ENCODE peak calls at places on chromosome 4, in five cellular contexts. M is IMR-90, K is trophoblast cell, C is H9, V is mesenchymal stem cell. X is an unnamed sample.
A peak's percentile ranks its signal among the peaks of the same experiment; 100 is the strongest.

GRCh38 chr4:146342600-146343192 is 128.4 kb downstream of the REELD1 start:
- DNase-seq in C (no peak), M (peak; percentile 47), K (peak; percentile 82), V (peak; percentile 40), X (no peak)

GRCh38 chr4:130563185-130563890 is 1467.4 kb downstream of the C4orf33 start:
- DNase-seq in C (peak; percentile 81), M (peak; percentile 72), V (peak; percentile 78), K (peak; percentile 46), X (peak; percentile 52)

GRCh38 chr4:128159967-128160366 is 98.9 kb downstream of the LARP1B start:
- DNase-seq in M (peak; percentile 97), V (peak; percentile 91), C (no peak), K (no peak), X (no peak)

GRCh38 chr4:87677731-87678130 is 27.7 kb downstream of the DMP1 start:
- DNase-seq in M (no peak), C (no peak), K (no peak), V (no peak), X (no peak)

GRCh38 chr4:41334182-41334581 is 77.5 kb downstream of the UCHL1 start:
- DNase-seq in M (no peak), K (peak; percentile 95), V (no peak), C (no peak), X (no peak)

GRCh38 chr4:176818531-176818930 is 25.8 kb upstream of the VEGFC start:
- DNase-seq in M (peak; percentile 22), V (no peak), K (no peak), C (no peak), X (no peak)

GRCh38 chr4:2354127-2354526 is 64.3 kb downstream of the ZFYVE28 start:
- DNase-seq in K (no peak), C (peak; percentile 40), M (no peak), V (no peak), X (no peak)

GRCh38 chr4:88054909-88055308 is 47.5 kb downstream of the PKD2 start:
- DNase-seq in K (peak; percentile 82), M (peak; percentile 72), V (peak; percentile 69), C (peak; percentile 60), X (peak; percentile 24)

GRCh38 chr4:12534684-12535083 is 949.5 kb downstream of the RAB28 start:
- DNase-seq in V (no peak), K (no peak), M (no peak), C (no peak), X (no peak)

GRCh38 chr4:186900232-186900900 is 176.7 kb upstream of the FAT1 start:
- DNase-seq in K (peak; percentile 16), C (no peak), M (peak; percentile 87), V (peak; percentile 89), X (no peak)

GRCh38 chr4:93317046-93317445 is 511.5 kb upstream of the ATOH1 start:
- DNase-seq in V (no peak), K (no peak), C (no peak), M (no peak), X (no peak)

GRCh38 chr4:41678951-41679350 is 69.6 kb downstream of the PHOX2B start:
- DNase-seq in M (no peak), K (no peak), V (no peak), C (no peak), X (no peak)

GRCh38 chr4:153488719-153489384 is 22.7 kb downstream of the TMEM131L start:
- DNase-seq in V (no peak), M (no peak), C (peak; percentile 54), K (no peak), X (no peak)

GRCh38 chr4:26015133-26015651 is 101.2 kb downstream of the SMIM20 start:
- DNase-seq in V (peak; percentile 85), M (peak; percentile 97), C (no peak), K (no peak), X (no peak)

GRCh38 chr4:5114911-5115310 is 63.6 kb downstream of the STK32B start:
- DNase-seq in M (peak; percentile 58), V (no peak), K (peak; percentile 49), C (no peak), X (no peak)

GRCh38 chr4:6890358-6890757 is 19.3 kb upstream of the TBC1D14 start:
- DNase-seq in M (no peak), V (no peak), C (no peak), K (no peak), X (no peak)

DNA sequence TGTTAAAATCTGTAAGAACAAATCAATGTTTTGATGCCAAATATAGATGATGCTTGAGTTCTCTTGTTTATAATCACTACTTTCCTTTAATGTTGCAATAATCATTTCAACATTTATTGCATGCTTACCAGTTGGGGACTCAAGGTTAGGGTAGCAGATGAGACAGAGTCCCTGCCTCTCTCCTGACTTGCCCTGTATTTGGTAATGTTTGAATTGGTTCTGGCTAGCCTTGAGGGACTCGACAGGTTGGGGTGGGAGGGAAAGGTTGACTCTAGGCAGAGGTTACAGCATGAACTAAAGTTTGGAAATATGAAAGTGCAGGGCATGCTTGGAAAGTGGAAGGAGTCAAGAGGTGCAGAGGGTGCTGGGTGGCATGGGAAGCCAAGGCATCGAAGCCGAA is 2.0 kb downstream of the SEC24B start:
- DNase-seq in C (no peak), K (no peak), V (peak; percentile 14), M (no peak), X (no peak)
- H3K23ac ChIP-seq in C (no peak overlapping the region), K (peak overlapping the region; percentile 80), V (no peak overlapping the region), M (peak overlapping the region; percentile 58), X (no peak overlapping the region)

GRCh38 chr4:111675746-111676145 is 469.5 kb upstream of the FAM241A start:
- DNase-seq in K (no peak), V (no peak), M (no peak), C (no peak), X (no peak)
- H3K18ac ChIP-seq in K (no peak overlapping the region), V (no peak overlapping the region), M (no peak overlapping the region), C (no peak overlapping the region), X (no peak overlapping the region)

GRCh38 chr4:113114884-113115283 is 65.4 kb downstream of the ANK2 start:
- DNase-seq in K (no peak), M (no peak), C (no peak), V (no peak), X (no peak)

GRCh38 chr4:113113151-113113550 is 63.7 kb downstream of the ANK2 start:
- DNase-seq in C (no peak), V (no peak), M (no peak), K (no peak), X (no peak)

GRCh38 chr4:113117346-113117677 is 67.9 kb downstream of the ANK2 start:
- DNase-seq in V (no peak), C (no peak), K (no peak), M (no peak), X (no peak)

GRCh38 chr4:113112341-113112978 is 63.0 kb downstream of the ANK2 start:
- DNase-seq in K (no peak), V (peak; percentile 0), M (no peak), C (no peak), X (no peak)

GRCh38 chr4:113116414-113117345 is 67.2 kb downstream of the ANK2 start:
- DNase-seq in M (no peak), V (no peak), C (peak; percentile 36), K (no peak), X (no peak)
- H2AK5ac ChIP-seq in M (no peak overlapping the region), V (no peak overlapping the region), C (no peak overlapping the region), K (no peak overlapping the region), X (no peak overlapping the region)

GRCh38 chr4:139790291-139790690 is 124.7 kb downstream of the MGST2 start:
- DNase-seq in M (no peak), K (no peak), V (no peak), C (no peak), X (no peak)

GRCh38 chr4:139794158-139794954 is 128.7 kb downstream of the MGST2 start:
- DNase-seq in K (no peak), V (no peak), C (no peak), M (peak; percentile 36), X (no peak)

GRCh38 chr4:139795476-139795875 is 129.9 kb downstream of the MGST2 start:
- DNase-seq in V (no peak), C (no peak), K (no peak), M (no peak), X (no peak)

GRCh38 chr4:139789096-139789495 is 123.5 kb downstream of the MGST2 start:
- DNase-seq in V (no peak), C (no peak), K (no peak), M (no peak), X (no peak)

GRCh38 chr4:139791681-139792080 is 126.1 kb downstream of the MGST2 start:
- DNase-seq in K (no peak), V (no peak), C (no peak), M (no peak), X (no peak)
- H3K23ac ChIP-seq in K (no peak overlapping the region), V (no peak overlapping the region), C (no peak overlapping the region), M (no peak overlapping the region), X (no peak overlapping the region)

GRCh38 chr4:158781963-158782362 is 13.1 kb downstream of the FNIP2 start:
- DNase-seq in K (no peak), V (no peak), M (no peak), C (no peak), X (no peak)
- H3K18ac ChIP-seq in K (no peak overlapping the region), V (no peak overlapping the region), M (peak overlapping the region; percentile 51), C (no peak overlapping the region), X (no peak overlapping the region)

DNA sequence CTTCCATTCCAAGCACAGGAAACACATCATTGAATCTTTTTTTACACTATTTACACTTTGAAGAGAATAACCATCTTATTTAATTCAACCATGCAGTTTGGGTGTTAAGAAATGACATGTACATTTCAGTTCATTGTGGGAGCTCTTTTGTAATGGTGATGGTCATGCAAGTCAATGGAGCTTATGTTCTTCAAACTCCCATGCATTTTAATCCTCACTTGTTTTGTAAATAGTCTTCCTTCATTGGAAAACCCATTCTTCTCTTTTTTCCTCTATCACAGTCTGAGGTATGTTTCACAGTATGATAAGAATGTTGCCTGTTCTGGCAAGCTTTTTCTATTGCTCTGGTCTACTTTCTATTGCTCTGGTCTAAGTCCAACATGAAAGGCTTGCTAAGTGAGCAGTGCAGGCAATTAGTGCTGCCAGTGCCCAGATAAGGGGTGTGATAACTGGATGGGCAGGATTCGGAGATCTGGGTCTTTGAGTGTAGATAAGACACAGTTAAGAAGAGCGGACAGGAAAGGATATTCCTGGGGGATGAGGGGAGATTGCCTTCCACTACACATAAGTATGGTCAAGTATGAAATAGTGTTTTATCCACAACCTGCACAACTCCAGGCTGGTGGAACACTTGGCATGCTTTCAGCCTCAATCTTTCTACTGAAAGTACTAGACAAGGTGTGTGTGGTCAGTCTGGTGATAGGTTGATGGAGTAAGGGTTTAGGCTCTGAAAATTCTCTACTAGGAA is 17.1 kb downstream of the AFP start:
- DNase-seq in C (no peak), M (no peak), V (no peak), K (peak; percentile 35), X (no peak)
- H2AK5ac ChIP-seq in C (no peak overlapping the region), M (no peak overlapping the region), V (no peak overlapping the region), K (no peak overlapping the region), X (no peak overlapping the region)

GRCh38 chr4:183758735-183759447 is 99.8 kb downstream of the TRAPPC11 start:
- DNase-seq in C (no peak), M (no peak), V (no peak), K (no peak), X (no peak)
- H3K23ac ChIP-seq in C (no peak overlapping the region), M (no peak overlapping the region), V (no peak overlapping the region), K (no peak overlapping the region), X (no peak overlapping the region)

GRCh38 chr4:37653601-37654000 is 32.6 kb downstream of the RELL1 start:
- DNase-seq in M (no peak), C (peak; percentile 44), K (no peak), V (no peak), X (no peak)
- H3K18ac ChIP-seq in M (no peak overlapping the region), C (no peak overlapping the region), K (no peak overlapping the region), V (no peak overlapping the region), X (no peak overlapping the region)

GRCh38 chr4:17323619-17324400 is 188.1 kb downstream of the QDPR start:
- DNase-seq in C (no peak), M (peak; percentile 60), K (no peak), V (peak; percentile 72), X (no peak)
- H2AK5ac ChIP-seq in C (no peak overlapping the region), M (peak overlapping the region; percentile 60), K (no peak overlapping the region), V (no peak overlapping the region), X (no peak overlapping the region)

X was measured in neuronal stem cell.